ENCODE peak calls at places on chromosomes 3 and 15, in ten cellular contexts. O is omental fat pad, I is psoas muscle, G is GM06990, Z is OCI-LY7, U is H9, N is right atrium auricular region, Y is kidney, C is stomach, F is dorsolateral prefrontal cortex. M is an unnamed sample.

GRCh38 chr15:90351479-90352108 is 490 bp upstream of the ZNF774 start:
- DNase-seq in O (no peak), F (no peak), C (no peak), N (no peak), I (no peak), Z (no peak), Y (peak; percentile 72), U (no peak), G (no peak), M (no peak)

GRCh38 chr15:71114887-71115566 is at the start of gene THSD4:
- DNase-seq in G (peak; percentile 77), I (peak; percentile 86), Z (peak; percentile 8), F (no peak), U (peak; percentile 91), Y (peak; percentile 92), O (no peak), N (no peak), C (peak; percentile 75), M (peak; percentile 97)

GRCh38 chr15:39357478-39358268 is 223.2 kb upstream of the THBS1 start:
- DNase-seq in Z (no peak), O (no peak), F (no peak), N (no peak), C (no peak), G (no peak), U (no peak), Y (no peak), I (no peak), M (no peak)

GRCh38 chr3:63857311-63857710 is 6.3 kb downstream of the THOC7 start:
- DNase-seq in O (no peak), N (no peak), U (no peak), G (no peak), Z (no peak), F (no peak), Y (no peak), I (no peak), C (no peak), M (no peak)

GRCh38 chr15:63052961-63053698 is 10.6 kb downstream of the TPM1 start:
- DNase-seq in N (peak; percentile 84), G (no peak), Y (peak; percentile 81), F (no peak), Z (no peak), U (no peak), C (peak; percentile 42), O (no peak), I (peak; percentile 81), M (no peak)

GRCh38 chr3:52978109-52978754 is 67.6 kb downstream of the SFMBT1 start:
- DNase-seq in F (no peak), N (no peak), C (no peak), Z (no peak), O (no peak), Y (no peak), I (no peak), U (no peak), G (no peak), M (no peak)

GRCh38 chr3:100171211-100171700 is 57.0 kb upstream of the FILIP1L start:
- DNase-seq in G (no peak), O (no peak), U (no peak), N (no peak), C (no peak), Z (no peak), I (no peak), Y (no peak), F (no peak), M (no peak)

GRCh38 chr3:44924102-44925084 is 50.0 kb downstream of the TGM4 start:
- DNase-seq in C (no peak), N (no peak), O (no peak), I (no peak), U (no peak), G (no peak), F (no peak), Y (no peak), Z (no peak), M (no peak)

GRCh38 chr3:60835796-60836195 is 415.5 kb downstream of the FHIT start:
- DNase-seq in Y (no peak), O (no peak), C (no peak), I (no peak), N (no peak), Z (no peak), G (no peak), U (no peak), F (no peak), M (no peak)

GRCh38 chr3:60841355-60841754 is 409.9 kb downstream of the FHIT start:
- DNase-seq in I (no peak), C (no peak), Y (no peak), U (no peak), Z (no peak), G (no peak), F (no peak), O (no peak), N (no peak), M (no peak)

DNA sequence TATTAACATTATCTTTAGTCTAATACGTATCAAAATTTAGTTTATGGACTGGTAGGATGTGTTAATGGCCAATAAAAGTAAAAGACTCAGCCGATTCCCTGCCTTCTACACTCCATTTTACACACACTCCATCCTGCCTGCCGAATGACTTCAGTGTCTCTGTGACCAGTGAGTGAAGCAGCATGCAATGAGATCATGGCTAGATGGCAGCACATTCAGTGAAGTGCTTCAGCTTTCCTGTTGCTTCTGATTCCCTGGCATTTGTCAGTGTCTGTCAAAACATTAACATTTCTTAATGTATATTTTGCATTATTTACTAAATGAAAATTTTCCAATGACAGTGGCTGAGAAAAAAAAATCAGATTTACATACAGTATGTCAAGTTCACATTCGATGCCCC is 412.0 kb downstream of the FHIT start:
- DNase-seq in Y (no peak), N (no peak), Z (no peak), G (no peak), C (no peak), F (peak; percentile 45), O (no peak), I (no peak), U (no peak), M (no peak)
- TF ChIP-seq CTCF in Y (no peak), N (peak; percentile 30), Z (no peak), G (no peak), C (no peak), F (peak; percentile 60), O (no peak), I (no peak), U (no peak), M (no peak)

DNA sequence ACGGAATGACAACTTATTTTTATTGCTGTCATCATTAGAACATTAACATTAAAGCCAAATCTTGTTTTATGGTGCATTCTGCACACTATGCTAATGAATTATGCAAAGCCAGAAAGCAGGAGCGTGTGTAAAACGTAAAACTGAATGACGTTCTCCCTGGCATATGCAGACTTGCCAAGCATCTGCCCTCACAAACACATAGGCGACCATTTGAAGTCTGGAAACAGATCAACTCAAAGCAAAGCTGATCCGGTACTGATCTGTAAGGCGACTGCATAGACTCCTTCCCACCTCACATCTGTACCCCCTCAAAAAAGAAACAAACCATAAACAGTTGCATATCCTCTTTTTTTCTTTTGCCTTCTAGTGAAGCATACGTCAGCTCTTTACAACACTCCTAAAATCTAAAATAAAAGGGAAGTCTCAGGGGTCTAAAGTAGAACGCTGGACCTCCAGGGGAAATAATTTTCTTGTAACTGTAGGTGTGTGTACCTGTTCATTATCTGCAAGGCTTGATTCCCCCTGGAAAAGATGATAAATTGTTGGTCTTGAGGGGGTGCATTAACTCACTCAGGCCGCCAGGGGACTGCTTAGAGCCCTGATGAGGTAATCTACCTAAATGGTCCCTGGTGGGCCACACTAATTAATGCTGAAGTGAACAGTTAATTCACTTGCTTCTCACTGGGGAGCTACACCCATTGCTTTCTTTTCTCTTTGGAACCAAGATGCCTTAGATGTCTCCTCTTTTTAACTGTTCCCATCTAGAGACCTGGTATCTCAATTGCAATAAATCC is 231.4 kb downstream of the CDIN1 start:
- DNase-seq in Z (peak; percentile 31), I (no peak), N (no peak), F (no peak), O (no peak), G (peak; percentile 9), U (peak; percentile 40), C (no peak), Y (no peak), M (no peak)
- TF ChIP-seq CTCF in Z (peak; percentile 69), I (no peak), N (no peak), F (no peak), O (no peak), G (peak; percentile 77), U (peak; percentile 79), C (no peak), Y (no peak), M (peak; percentile 25)

DNA sequence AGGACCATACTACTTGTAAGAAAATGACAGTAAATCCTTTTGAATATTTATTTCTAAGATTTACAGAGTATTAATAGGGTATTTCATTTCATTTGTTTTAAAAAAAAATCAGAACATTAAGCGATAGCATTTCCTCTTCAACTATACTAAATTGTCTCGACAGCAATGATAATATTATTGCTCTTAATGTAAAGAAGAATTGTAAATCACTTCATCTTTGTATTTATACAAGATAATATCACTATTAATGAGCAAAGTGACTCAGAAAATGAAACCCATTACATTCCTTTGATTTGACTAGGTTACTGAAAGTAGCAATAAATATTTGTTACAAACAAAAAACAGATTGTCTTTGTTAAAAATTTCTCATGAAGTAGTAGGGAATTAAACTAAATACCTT is 131.1 kb upstream of the CNTN4 start:
- DNase-seq in G (no peak), F (no peak), N (no peak), U (no peak), Y (no peak), C (no peak), Z (no peak), O (no peak), I (no peak), M (no peak)
- TF ChIP-seq CTCF in G (no peak), F (no peak), N (no peak), U (no peak), Y (no peak), C (no peak), Z (no peak), O (no peak), I (no peak), M (no peak)

DNA sequence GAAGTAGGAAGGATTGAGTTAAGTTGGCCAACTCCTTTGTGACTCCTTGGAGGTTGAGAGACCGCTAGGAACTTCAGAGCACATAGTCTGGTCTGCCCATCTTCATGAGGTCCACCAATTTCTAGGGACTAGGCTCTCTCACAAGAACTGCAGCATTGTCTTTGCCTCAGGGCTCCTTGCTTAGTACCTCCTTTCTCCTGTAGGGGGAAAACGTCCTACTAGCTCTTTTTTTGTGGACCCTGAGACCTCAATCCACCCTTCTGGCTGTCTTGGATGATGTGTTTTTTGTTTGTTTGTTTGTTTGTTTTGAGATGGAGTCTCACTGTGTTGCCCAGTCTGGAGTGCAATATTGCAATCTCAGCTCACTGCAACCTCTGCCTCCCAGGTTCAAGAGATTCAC is 21.6 kb downstream of the REC114 start:
- DNase-seq in N (no peak), O (no peak), F (no peak), Y (no peak), G (no peak), C (no peak), Z (no peak), U (peak; percentile 33), I (no peak), M (no peak)
- TF ChIP-seq CTCF in N (no peak), O (no peak), F (no peak), Y (no peak), G (peak; percentile 45), C (no peak), Z (peak; percentile 30), U (peak; percentile 66), I (no peak), M (peak; percentile 24)